ENCODE peak calls at places on chromosomes 3 and 15, in four cellular contexts. One of them, this sample, is unnamed.
A peak's percentile ranks its signal among the peaks of the same experiment; 100 is the strongest.

GRCh38 chr3:72092778-72093177 is 307.8 kb upstream of the PROK2 start:
- DNase-seq in colonic mucosa: no peak
- DNase-seq in tibial nerve: no peak
- DNase-seq in cardiac fibroblast: no peak
- DNase-seq in this sample: no peak

GRCh38 chr3:132788299-132788698 is 66.1 kb upstream of the NPHP3 start:
- DNase-seq in cardiac fibroblast: peak; percentile 83
- DNase-seq in colonic mucosa: no peak
- DNase-seq in tibial nerve: no peak
- DNase-seq in this sample: peak; percentile 63

GRCh38 chr3:25448750-25449684 is 21.0 kb downstream of the RARB start:
- DNase-seq in tibial nerve: peak; percentile 83
- DNase-seq in cardiac fibroblast: peak; percentile 84
- DNase-seq in colonic mucosa: peak; percentile 73
- DNase-seq in this sample: peak; percentile 81

GRCh38 chr3:46628980-46629379 is 16.7 kb downstream of the FAM240A start:
- DNase-seq in cardiac fibroblast: peak; percentile 12
- DNase-seq in tibial nerve: no peak
- DNase-seq in colonic mucosa: peak; percentile 65
- DNase-seq in this sample: peak; percentile 27

GRCh38 chr3:172082269-172082668 is 42.9 kb downstream of the FNDC3B start:
- DNase-seq in colonic mucosa: no peak
- DNase-seq in cardiac fibroblast: peak; percentile 87
- DNase-seq in tibial nerve: peak; percentile 21
- DNase-seq in this sample: peak; percentile 62

GRCh38 chr3:127799476-127800222 is 22.7 kb downstream of the MGLL start:
- DNase-seq in cardiac fibroblast: peak; percentile 77
- DNase-seq in colonic mucosa: no peak
- DNase-seq in tibial nerve: no peak
- DNase-seq in this sample: no peak

GRCh38 chr15:67784057-67784781 is 41.1 kb upstream of the SKOR1 start:
- DNase-seq in cardiac fibroblast: no peak
- DNase-seq in colonic mucosa: no peak
- DNase-seq in tibial nerve: no peak
- DNase-seq in this sample: no peak

GRCh38 chr3:123635220-123635619 is 50.4 kb upstream of the HACD2 start:
- DNase-seq in colonic mucosa: no peak
- DNase-seq in cardiac fibroblast: no peak
- DNase-seq in tibial nerve: no peak
- DNase-seq in this sample: no peak

GRCh38 chr15:78906310-78906608 is 33.6 kb downstream of the MORF4L1 start:
- DNase-seq in tibial nerve: no peak
- DNase-seq in colonic mucosa: no peak
- DNase-seq in cardiac fibroblast: peak; percentile 72
- DNase-seq in this sample: no peak

GRCh38 chr15:92770641-92771040 is 115.1 kb upstream of the FAM174B start:
- DNase-seq in colonic mucosa: no peak
- DNase-seq in cardiac fibroblast: no peak
- DNase-seq in tibial nerve: no peak
- DNase-seq in this sample: no peak

GRCh38 chr15:90062729-90063684 is 39.3 kb downstream of the IDH2 start:
- DNase-seq in tibial nerve: no peak
- DNase-seq in cardiac fibroblast: no peak
- DNase-seq in colonic mucosa: no peak
- DNase-seq in this sample: no peak

GRCh38 chr15:88725305-88726220 is 77.7 kb upstream of the ACAN start:
- DNase-seq in colonic mucosa: no peak
- DNase-seq in cardiac fibroblast: no peak
- DNase-seq in tibial nerve: no peak
- DNase-seq in this sample: no peak

GRCh38 chr15:56245871-56246814 is 2.5 kb upstream of the RFX7 start:
- DNase-seq in tibial nerve: peak; percentile 68
- DNase-seq in cardiac fibroblast: peak; percentile 93
- DNase-seq in colonic mucosa: peak; percentile 94
- DNase-seq in this sample: peak; percentile 94

DNA sequence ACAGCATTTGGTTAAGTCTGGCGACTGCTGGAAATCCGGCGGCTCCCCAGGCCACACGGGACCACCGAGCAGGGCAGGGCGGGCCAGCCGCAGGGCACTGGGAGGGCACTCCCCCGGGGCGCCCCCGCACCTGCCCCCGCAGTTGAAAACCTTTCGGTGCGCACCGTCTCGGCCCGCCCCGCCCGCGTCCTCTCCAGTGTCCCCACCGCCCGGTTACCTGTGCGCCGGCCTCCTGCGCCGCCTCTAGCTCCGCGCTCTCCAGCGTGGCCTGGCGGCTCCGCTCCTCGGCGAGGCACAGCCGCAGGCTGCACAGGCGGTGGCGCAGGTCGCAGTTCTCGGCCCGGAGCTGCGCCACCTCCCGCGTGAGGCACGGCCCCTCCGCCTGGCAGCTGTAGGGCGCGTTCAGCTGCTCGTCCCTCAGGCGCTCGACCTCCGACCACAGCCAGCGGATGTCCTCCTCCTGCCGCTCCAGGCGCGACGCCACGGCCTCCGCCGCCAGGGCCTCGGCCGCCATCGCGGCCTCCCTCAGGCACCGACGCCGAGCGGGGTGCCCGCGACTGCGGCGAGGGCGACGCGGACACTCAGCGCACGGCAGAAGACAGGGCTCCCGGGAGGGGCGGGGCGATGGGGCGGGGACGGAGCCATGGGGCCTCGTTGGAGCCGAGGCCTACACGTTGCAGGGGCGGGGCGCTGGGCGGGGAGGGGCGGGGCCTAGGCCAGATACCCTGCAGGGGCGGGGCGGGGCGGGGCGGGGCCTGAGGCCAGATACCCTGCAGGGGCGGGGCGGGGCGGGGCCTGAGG is at the start of gene TARS3:
- DNase-seq in cardiac fibroblast: peak; percentile 90
- DNase-seq in colonic mucosa: peak; percentile 98
- DNase-seq in tibial nerve: peak; percentile 96
- DNase-seq in this sample: peak; percentile 98
- TF ChIP-seq CTCF in cardiac fibroblast: peak; percentile 2
- TF ChIP-seq CTCF in colonic mucosa: no peak
- TF ChIP-seq CTCF in tibial nerve: no peak
- TF ChIP-seq CTCF in this sample: peak; percentile 16

GRCh38 chr15:36090276-36090946 is 489.0 kb upstream of the CDIN1 start:
- DNase-seq in colonic mucosa: no peak
- DNase-seq in cardiac fibroblast: no peak
- DNase-seq in tibial nerve: no peak
- DNase-seq in this sample: no peak
- H3K4me3 ChIP-seq in colonic mucosa: no peak overlapping the region
- H3K4me3 ChIP-seq in cardiac fibroblast: no peak overlapping the region
- H3K4me3 ChIP-seq in tibial nerve: no peak overlapping the region
- H3K4me3 ChIP-seq in this sample: no peak overlapping the region

DNA sequence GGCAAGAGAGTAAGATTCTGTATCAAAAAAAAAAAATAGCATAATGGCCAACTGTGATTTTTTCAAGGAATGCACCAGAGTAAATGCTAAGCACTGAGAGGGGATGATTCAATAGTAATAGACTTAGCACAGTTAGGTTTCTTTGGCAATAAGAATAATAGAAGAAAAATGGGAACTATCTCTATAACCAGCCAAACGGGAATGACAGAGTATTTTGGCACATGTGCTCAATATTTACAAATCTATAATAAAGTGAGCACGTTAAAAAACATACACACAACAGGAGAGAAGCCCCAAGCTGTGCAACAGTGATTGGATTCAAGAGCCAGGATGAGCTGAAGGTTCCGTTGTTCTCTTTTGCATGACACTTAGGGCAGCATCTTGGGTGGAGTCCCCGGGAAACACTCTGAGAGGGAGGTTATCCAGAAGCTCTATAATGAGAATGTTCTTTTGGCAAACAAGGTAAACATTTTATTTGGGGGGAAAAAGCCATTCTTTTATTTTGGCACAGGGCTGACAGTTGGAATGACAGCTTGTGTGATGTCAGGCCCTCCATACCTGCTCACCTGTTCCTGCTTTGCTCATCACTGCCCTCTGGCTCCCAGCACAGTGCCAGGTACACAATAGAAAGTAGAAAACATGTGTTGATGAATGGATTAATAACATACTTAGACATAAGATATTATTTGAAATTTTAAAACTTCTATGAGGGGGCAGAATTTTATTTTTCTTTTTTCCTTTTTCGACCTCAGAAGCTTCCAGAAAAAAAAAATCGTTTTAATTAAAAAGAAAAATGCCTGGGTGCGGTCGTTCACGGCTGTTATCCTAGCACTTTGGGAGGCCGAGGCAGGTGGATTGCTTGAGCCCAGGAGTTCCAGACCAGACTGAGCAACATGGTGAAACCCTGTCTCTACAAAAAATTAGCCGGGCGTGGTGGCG is 44.0 kb upstream of the MUC4 start:
- DNase-seq in colonic mucosa: no peak
- DNase-seq in cardiac fibroblast: no peak
- DNase-seq in tibial nerve: no peak
- DNase-seq in this sample: no peak
- TF ChIP-seq CTCF in colonic mucosa: no peak
- TF ChIP-seq CTCF in cardiac fibroblast: no peak
- TF ChIP-seq CTCF in tibial nerve: no peak
- TF ChIP-seq CTCF in this sample: peak; percentile 11

GRCh38 chr3:13416002-13416793 is 3.9 kb downstream of the NUP210 start:
- DNase-seq in colonic mucosa: no peak
- DNase-seq in tibial nerve: no peak
- DNase-seq in cardiac fibroblast: no peak
- DNase-seq in this sample: no peak
- H3K4me3 ChIP-seq in colonic mucosa: no peak overlapping the region
- H3K4me3 ChIP-seq in tibial nerve: no peak overlapping the region
- H3K4me3 ChIP-seq in cardiac fibroblast: no peak overlapping the region
- H3K4me3 ChIP-seq in this sample: no peak overlapping the region

DNA sequence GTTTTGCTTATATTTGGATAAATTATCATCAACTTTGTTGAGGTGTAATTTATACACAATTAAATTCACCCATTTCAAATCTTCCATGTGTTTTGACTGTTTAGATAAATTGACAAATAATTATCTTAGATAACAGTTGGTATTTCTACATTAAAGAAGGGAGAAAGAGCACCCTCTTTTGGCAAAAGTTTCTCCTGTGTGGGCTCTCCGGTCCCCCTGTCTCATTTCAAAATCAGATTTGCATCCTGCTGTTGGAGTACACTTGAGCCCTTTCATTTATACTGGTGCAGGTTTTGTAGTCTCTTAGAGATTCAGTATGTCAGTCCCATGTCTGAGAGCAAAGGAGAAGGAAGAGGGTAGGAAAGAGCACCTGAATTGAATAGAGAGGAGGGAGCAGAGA is 49.4 kb downstream of the NKIRAS1 start:
- DNase-seq in cardiac fibroblast: no peak
- DNase-seq in colonic mucosa: no peak
- DNase-seq in tibial nerve: no peak
- DNase-seq in this sample: no peak
- TF ChIP-seq CTCF in cardiac fibroblast: no peak
- TF ChIP-seq CTCF in colonic mucosa: no peak
- TF ChIP-seq CTCF in tibial nerve: no peak
- TF ChIP-seq CTCF in this sample: no peak

This sample was measured in hepatocyte.